ENCODE peak calls at places on chromosomes 11 and 22, in eight cellular contexts. Z, N, I, B, J, C, V and H are unnamed samples.

GRCh38 chr11:75565221-75565814 is 3.3 kb downstream of the SERPINH1 start:
- DNase-seq in Z (no peak), N (no peak), B (peak; percentile 89), I (peak; percentile 80), V (no peak), C (peak; percentile 91), J (peak; percentile 77), H (no peak)

GRCh38 chr22:46259374-46259773 is 3.8 kb downstream of the PKDREJ start:
- DNase-seq in B (no peak), C (no peak), J (no peak), V (no peak), I (no peak), Z (no peak), N (no peak), H (no peak)

GRCh38 chr11:2944953-2945756 is 15.9 kb upstream of the PHLDA2 start:
- DNase-seq in Z (no peak), B (peak; percentile 97), N (no peak), I (peak; percentile 93), C (peak; percentile 94), V (peak; percentile 61), J (peak; percentile 91), H (no peak)

GRCh38 chr22:33788927-33789326 is 131.3 kb downstream of the LARGE1 start:
- DNase-seq in Z (no peak), J (no peak), V (no peak), I (no peak), N (no peak), B (no peak), C (no peak), H (no peak)

GRCh38 chr22:44577391-44578114 is 79.5 kb upstream of the RTL6 start:
- DNase-seq in B (no peak), J (no peak), V (no peak), N (no peak), C (peak; percentile 8), I (peak; percentile 51), Z (no peak), H (no peak)

GRCh38 chr11:19344661-19345518 is 104.1 kb upstream of the E2F8 start:
- DNase-seq in Z (no peak), J (peak; percentile 59), B (peak; percentile 86), I (peak; percentile 68), V (no peak), C (no peak), N (peak; percentile 69), H (peak; percentile 33)

GRCh38 chr11:88015170-88015569 is 160.1 kb downstream of the RAB38 start:
- DNase-seq in N (no peak), Z (no peak), V (no peak), B (no peak), C (no peak), I (no peak), J (no peak), H (no peak)

GRCh38 chr11:32586576-32587190 is 3.1 kb downstream of the EIF3M start:
- DNase-seq in N (no peak), V (no peak), Z (no peak), J (no peak), I (no peak), C (no peak), B (no peak), H (no peak)

GRCh38 chr11:102172127-102172848 is 62.0 kb downstream of the YAP1 start:
- DNase-seq in Z (no peak), I (no peak), J (peak; percentile 24), V (no peak), N (no peak), C (peak; percentile 37), B (no peak), H (no peak)

GRCh38 chr11:62004473-62004872 is 37.0 kb upstream of the FTH1 start:
- DNase-seq in B (no peak), I (no peak), V (no peak), C (no peak), N (no peak), J (peak; percentile 47), Z (no peak), H (no peak)

GRCh38 chr22:21026783-21027692 is 5.3 kb downstream of the SLC7A4 start:
- DNase-seq in C (no peak), J (no peak), I (no peak), V (no peak), B (no peak), N (peak; percentile 14), Z (no peak), H (no peak)

GRCh38 chr11:130916910-130917309 is 631 bp upstream of the SNX19 start:
- DNase-seq in V (no peak), I (no peak), B (no peak), C (no peak), N (no peak), J (no peak), Z (no peak), H (no peak)

GRCh38 chr11:86608251-86608799 is 64.1 kb downstream of the ME3 start:
- DNase-seq in C (peak; percentile 68), I (peak; percentile 76), B (peak; percentile 64), V (no peak), J (peak; percentile 56), Z (no peak), N (peak; percentile 72), H (no peak)

GRCh38 chr11:117949062-117949461 is 19.9 kb upstream of the TMPRSS13 start:
- DNase-seq in N (no peak), B (no peak), J (no peak), Z (no peak), C (no peak), I (no peak), V (no peak), H (no peak)

GRCh38 chr11:65414776-65415498 is 7.7 kb upstream of the NEAT1 start:
- DNase-seq in V (no peak), N (no peak), J (no peak), B (peak; percentile 71), C (peak; percentile 33), Z (no peak), I (peak; percentile 44), H (no peak)

DNA sequence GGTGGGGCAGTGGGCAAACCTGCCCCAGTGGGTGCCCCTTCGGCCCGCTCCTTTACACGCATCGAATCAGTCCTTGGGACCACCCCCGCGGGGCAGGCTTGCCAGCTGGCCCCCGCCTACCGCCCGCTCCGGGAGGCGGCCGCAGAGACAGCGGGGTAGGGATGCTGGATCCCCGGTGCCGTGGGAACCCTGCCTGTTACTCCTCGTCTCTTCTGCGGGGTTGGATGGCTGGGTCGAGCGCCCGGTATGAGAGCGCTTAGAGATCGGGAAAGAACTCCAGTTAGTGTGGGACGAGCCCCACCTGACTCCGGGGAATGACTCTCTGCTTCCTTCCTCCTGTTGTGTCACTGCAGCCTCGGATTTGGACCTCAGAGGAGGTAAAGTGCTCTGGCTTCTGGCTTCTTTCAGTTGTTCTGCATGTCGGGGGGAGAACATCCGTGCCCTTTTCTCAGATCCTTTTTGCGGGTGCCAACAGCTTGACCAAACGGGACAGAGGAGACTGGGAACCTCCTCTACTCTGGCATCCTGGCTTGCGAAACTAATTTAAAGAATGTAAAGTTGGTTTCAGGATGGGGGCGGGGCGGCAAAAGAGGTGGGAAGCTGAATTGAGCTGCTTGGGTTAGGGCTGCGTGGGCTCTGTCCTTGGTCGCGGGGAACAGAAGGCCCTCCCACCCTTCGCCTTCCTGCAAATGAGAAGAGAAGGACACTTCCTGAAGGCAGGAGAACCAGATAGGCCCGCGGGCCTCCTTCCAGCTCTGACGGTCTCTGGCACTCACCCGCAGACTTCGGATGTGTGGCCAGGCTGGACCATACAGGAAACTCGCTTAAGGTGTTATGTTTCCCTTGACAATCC is 915 bp downstream of the LAYN start:
- DNase-seq in B (peak; percentile 78), J (peak; percentile 70), N (peak; percentile 43), V (peak; percentile 19), C (peak; percentile 62), I (peak; percentile 68), Z (no peak), H (peak; percentile 16)
- H3K4me3 ChIP-seq in B (peak overlapping the region; percentile 10), J (peak overlapping the region; percentile 76), N (peak overlapping the region; percentile 57), V (peak overlapping the region; percentile 61), C (no peak overlapping the region), I (peak overlapping the region; percentile 70), Z (peak overlapping the region; percentile 76), H (peak overlapping the region; percentile 54)

GRCh38 chr22:50305393-50305657 is 2.1 kb downstream of the PLXNB2 start:
- DNase-seq in B (no peak), J (no peak), V (no peak), N (no peak), I (no peak), Z (no peak), C (no peak), H (no peak)
- H3K4me1 ChIP-seq in B (peaks cover 67% of the 10 kb centered on the region), J (peaks cover 46% of the 10 kb centered on the region), V (peaks cover 64% of the 10 kb centered on the region), N (peaks cover 57% of the 10 kb centered on the region), I (peaks cover 88% of the 10 kb centered on the region), Z (peaks cover 69% of the 10 kb centered on the region), C (peaks cover 80% of the 10 kb centered on the region), H (peaks cover 11% of the 10 kb centered on the region)

GRCh38 chr11:114064216-114064615 is 4.7 kb downstream of the ZBTB16 start:
- DNase-seq in I (no peak), J (peak; percentile 44), C (no peak), B (no peak), V (no peak), Z (no peak), N (no peak), H (no peak)
- H3K4me3 ChIP-seq in I (no peak overlapping the region), J (peak overlapping the region; percentile 97), C (no peak overlapping the region), B (peak overlapping the region; percentile 19), V (peak overlapping the region; percentile 89), Z (peak overlapping the region; percentile 95), N (no peak overlapping the region), H (no peak overlapping the region)

GRCh38 chr22:30882181-30882771 is 86.3 kb downstream of the MORC2 start:
- DNase-seq in C (peak; percentile 20), I (no peak), B (peak; percentile 38), J (no peak), Z (no peak), N (peak; percentile 65), V (no peak), H (no peak)

GRCh38 chr22:30881361-30882180 is 87.0 kb downstream of the MORC2 start:
- DNase-seq in J (no peak), B (peak; percentile 49), V (no peak), I (peak; percentile 67), Z (no peak), C (peak; percentile 87), N (no peak), H (no peak)

GRCh38 chr22:30883586-30884145 is 84.9 kb downstream of the MORC2 start:
- DNase-seq in C (peak; percentile 12), Z (no peak), N (no peak), I (peak; percentile 24), J (no peak), B (peak; percentile 25), V (no peak), H (no peak)

GRCh38 chr22:30884211-30885000 is 84.2 kb downstream of the MORC2 start:
- DNase-seq in J (no peak), B (peak; percentile 57), N (no peak), I (peak; percentile 53), C (peak; percentile 9), Z (no peak), V (no peak), H (no peak)

DNA sequence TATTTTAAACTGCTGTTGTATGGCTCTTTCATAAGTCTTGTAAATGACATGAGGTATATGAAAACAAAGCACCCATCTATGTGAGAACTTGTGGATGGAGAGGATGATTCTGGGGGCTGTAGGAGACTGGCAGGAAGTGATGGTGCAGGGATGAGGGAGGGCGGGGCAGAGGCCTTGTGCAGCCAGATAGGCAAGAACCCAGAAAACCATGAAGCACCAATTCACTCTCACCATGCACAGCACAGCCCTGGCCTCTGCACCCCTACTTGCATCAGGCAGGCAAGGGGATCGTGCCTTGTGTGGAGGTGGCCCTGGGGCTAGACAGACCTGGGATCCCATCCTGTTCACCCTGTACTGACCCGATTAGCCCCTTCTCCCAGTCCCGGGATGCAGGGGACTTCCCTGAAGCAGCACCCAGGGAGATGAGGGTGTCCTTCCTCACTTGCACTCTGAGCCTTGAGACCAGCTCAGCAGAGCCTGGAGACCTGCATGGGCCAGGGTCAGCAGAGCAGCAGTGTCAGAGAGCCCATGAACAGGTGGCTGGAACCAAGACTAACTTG is 85.5 kb downstream of the MORC2 start:
- DNase-seq in Z (no peak), V (no peak), J (no peak), B (peak; percentile 45), C (no peak), I (peak; percentile 40), N (no peak), H (no peak)
- H3K4me1 ChIP-seq in Z (no peaks in the 10 kb centered on the region), V (peaks cover 6% of the 10 kb centered on the region), J (no peaks in the 10 kb centered on the region), B (peaks cover 5% of the 10 kb centered on the region), C (peaks cover 29% of the 10 kb centered on the region), I (peaks cover 42% of the 10 kb centered on the region), N (peaks cover 32% of the 10 kb centered on the region), H (no peaks in the 10 kb centered on the region)